ENCODE peak calls at places on chromosomes 11 and 22, in nine cellular contexts. A, E, F, S, D, T, M, O and C are unnamed samples.

GRCh38 chr22:32475428-32476010 is 908 bp downstream of the FBXO7 start:
- DNase-seq in S (peak; percentile 29), T (no peak), M (no peak), E (no peak), O (no peak), F (peak; percentile 23), D (peak; percentile 44), A (peak; percentile 73), C (peak; percentile 21)

GRCh38 chr11:125410091-125410490 is 86.0 kb downstream of the FEZ1 start:
- DNase-seq in M (no peak), E (no peak), D (no peak), T (no peak), S (no peak), O (no peak), A (peak; percentile 35), F (no peak), C (no peak)

GRCh38 chr11:77212314-77213007 is 84.4 kb downstream of the MYO7A start:
- DNase-seq in E (no peak), T (no peak), S (no peak), A (no peak), O (no peak), M (no peak), F (no peak), D (peak; percentile 36), C (no peak)

GRCh38 chr11:34809191-34810106 is 106.7 kb downstream of the APIP start:
- DNase-seq in E (no peak), S (no peak), M (no peak), F (no peak), A (peak; percentile 47), D (no peak), T (no peak), O (no peak), C (no peak)

GRCh38 chr11:66113132-66113856 is 43.2 kb downstream of the PACS1 start:
- DNase-seq in O (no peak), S (no peak), M (no peak), F (no peak), A (peak; percentile 94), T (no peak), E (no peak), D (no peak), C (no peak)

GRCh38 chr11:1163911-1164735 is 6.4 kb downstream of the MUC5AC start:
- DNase-seq in E (no peak), D (no peak), O (no peak), M (no peak), T (no peak), F (no peak), A (no peak), S (peak; percentile 19), C (peak; percentile 13)

GRCh38 chr11:115103921-115104320 is 400.3 kb downstream of the CADM1 start:
- DNase-seq in S (no peak), F (no peak), A (no peak), O (no peak), E (no peak), T (no peak), M (no peak), D (no peak), C (no peak)

GRCh38 chr11:26137651-26138050 is 194.3 kb upstream of the ANO3 start:
- DNase-seq in A (peak; percentile 49), O (no peak), T (no peak), E (no peak), F (no peak), D (no peak), M (no peak), S (no peak), C (no peak)

GRCh38 chr11:60869451-60869825 is 2.1 kb downstream of the ZP1 start:
- DNase-seq in E (no peak), F (no peak), D (no peak), M (no peak), T (no peak), A (no peak), O (no peak), S (no peak), C (no peak)

GRCh38 chr11:76206327-76207081 is at the start of gene WNT11:
- DNase-seq in O (peak; percentile 38), T (no peak), D (peak; percentile 42), S (peak; percentile 81), E (no peak), F (peak; percentile 69), A (peak; percentile 25), M (no peak), C (peak; percentile 61)

DNA sequence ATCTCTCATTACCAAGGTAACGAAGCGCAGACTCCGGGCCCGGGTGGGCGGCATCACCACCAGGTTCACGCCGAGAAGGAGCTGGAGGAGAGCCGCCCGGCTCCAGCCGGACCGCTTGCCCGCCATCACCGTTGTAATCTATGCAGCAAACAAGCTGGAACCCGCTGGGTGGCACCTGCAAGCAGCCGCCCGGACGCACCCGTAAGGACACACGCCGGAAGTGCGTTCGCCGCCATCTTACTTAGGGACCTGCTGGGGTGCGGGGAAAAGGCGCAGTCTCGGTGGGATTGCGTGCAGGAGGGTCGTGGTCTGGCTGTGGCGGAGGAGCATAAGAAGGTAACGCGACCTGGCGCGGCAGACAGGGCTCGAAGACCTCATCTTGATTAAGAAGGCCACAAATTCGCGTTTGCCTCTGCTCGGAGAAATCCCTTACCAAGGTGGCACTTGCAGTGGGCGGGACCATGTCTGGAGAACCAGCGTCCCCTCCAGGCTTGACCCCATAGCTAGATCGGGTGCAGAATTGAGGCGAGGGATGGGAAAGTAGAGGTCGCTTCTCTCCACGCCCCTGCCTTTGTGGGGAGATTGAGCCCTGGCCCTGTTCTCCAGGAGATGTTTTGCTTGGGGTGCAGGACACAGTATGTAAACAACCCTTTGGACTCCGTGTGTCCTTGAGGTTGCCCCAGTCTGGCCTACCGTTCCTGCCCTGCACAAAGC is at the start of gene ACP2:
- DNase-seq in O (peak; percentile 78), F (peak; percentile 87), T (peak; percentile 59), D (peak; percentile 88), M (peak; percentile 86), S (peak; percentile 83), A (peak; percentile 92), E (peak; percentile 96), C (peak; percentile 88)
- TF ChIP-seq CTCF in O (peak; percentile 15), F (peak; percentile 33), T (peak; percentile 34), D (no peak), M (no peak), S (peak; percentile 38), A (peak; percentile 20), E (peak; percentile 70), C (peak; percentile 58)

GRCh38 chr11:2526808-2527381 is 82.1 kb downstream of the KCNQ1 start:
- DNase-seq in S (peak; percentile 78), F (peak; percentile 54), T (no peak), O (no peak), D (peak; percentile 91), E (peak; percentile 85), A (no peak), M (no peak), C (peak; percentile 78)
- TF ChIP-seq CTCF in S (no peak), F (peak; percentile 19), T (no peak), O (peak; percentile 12), D (peak; percentile 61), E (peak; percentile 66), A (peak; percentile 6), M (no peak), C (peak; percentile 36)

DNA sequence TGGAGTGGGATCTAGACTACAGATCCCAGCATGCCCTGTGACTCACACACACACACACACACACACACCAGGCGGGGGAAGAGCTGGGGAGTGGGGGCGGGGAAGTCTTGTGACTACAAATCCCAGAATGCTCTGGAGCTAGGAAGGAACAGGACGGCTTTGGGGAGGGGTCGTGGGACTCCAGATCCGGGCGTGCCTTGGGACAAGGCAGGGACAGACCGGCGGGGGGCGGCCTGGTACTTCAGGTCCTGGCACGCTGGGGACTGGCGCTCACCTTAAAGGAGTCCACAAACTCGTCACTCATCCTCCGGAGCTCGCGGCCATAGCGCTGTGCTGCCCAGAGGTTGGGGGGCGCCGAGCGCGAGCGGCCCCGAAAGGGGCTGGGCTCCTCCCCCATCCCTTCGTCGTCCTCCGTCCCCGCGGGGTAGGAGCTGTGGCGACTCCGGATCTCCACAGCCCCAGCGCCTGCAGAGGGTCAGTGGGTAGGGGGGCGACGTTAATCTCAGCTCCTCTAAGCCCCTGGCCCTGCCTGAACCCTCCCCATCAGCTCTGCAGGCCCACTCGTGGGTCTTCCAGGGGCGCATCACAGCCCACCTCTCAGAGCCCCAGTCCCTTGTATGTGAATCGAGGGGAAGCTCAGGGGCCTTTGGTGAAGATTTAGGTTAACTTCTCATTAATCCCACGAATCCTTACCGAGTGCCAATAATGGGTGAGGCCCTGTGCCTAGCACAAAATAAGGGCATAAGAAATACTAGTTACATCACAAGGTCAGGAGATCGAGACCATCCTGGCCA is 12.9 kb downstream of the BAD start:
- DNase-seq in O (peak; percentile 77), S (peak; percentile 79), T (peak; percentile 93), F (peak; percentile 85), E (peak; percentile 95), M (peak; percentile 91), A (peak; percentile 93), D (peak; percentile 92), C (peak; percentile 80)
- TF ChIP-seq CTCF in O (peak; percentile 37), S (no peak), T (peak; percentile 13), F (peak; percentile 58), E (peak; percentile 60), M (no peak), A (no peak), D (no peak), C (peak; percentile 36)

GRCh38 chr22:39216143-39216490 is 28.7 kb downstream of the PDGFB start:
- DNase-seq in E (no peak), O (no peak), D (no peak), F (no peak), T (no peak), S (no peak), A (no peak), M (no peak), C (no peak)
- TF ChIP-seq CTCF in E (no peak), O (no peak), D (no peak), F (no peak), T (no peak), S (no peak), A (no peak), M (no peak), C (no peak)